ENCODE peak calls at places on chromosomes 13 and 19, in six cellular contexts. One of them, this sample, is unnamed.

GRCh38 chr13:40318366-40318765 is 348.1 kb downstream of the FOXO1 start:
- DNase-seq in neural crest cell: no peak
- DNase-seq in retinal pigment epithelial cell: peak
- DNase-seq in AG10803: no peak
- DNase-seq in cardiac muscle cell: peak
- DNase-seq in ovary: peak
- DNase-seq in this sample: no peak

GRCh38 chr19:47486900-47487299 is 2.9 kb upstream of the KPTN start:
- DNase-seq in AG10803: no peak
- DNase-seq in retinal pigment epithelial cell: no peak
- DNase-seq in neural crest cell: no peak
- DNase-seq in cardiac muscle cell: no peak
- DNase-seq in ovary: no peak
- DNase-seq in this sample: no peak

GRCh38 chr19:47545061-47545948 is 27.6 kb downstream of the ZNF541 start:
- DNase-seq in cardiac muscle cell: no peak
- DNase-seq in retinal pigment epithelial cell: no peak
- DNase-seq in ovary: no peak
- DNase-seq in neural crest cell: no peak
- DNase-seq in AG10803: no peak
- DNase-seq in this sample: no peak

GRCh38 chr19:35241417-35241816 is 7.4 kb upstream of the LSR start:
- DNase-seq in AG10803: no peak
- DNase-seq in retinal pigment epithelial cell: no peak
- DNase-seq in cardiac muscle cell: no peak
- DNase-seq in neural crest cell: no peak
- DNase-seq in ovary: no peak
- DNase-seq in this sample: no peak

GRCh38 chr19:51440846-51441409 is 17.3 kb downstream of the SIGLEC8 start:
- DNase-seq in cardiac muscle cell: no peak
- DNase-seq in ovary: no peak
- DNase-seq in neural crest cell: no peak
- DNase-seq in retinal pigment epithelial cell: no peak
- DNase-seq in AG10803: no peak
- DNase-seq in this sample: no peak

GRCh38 chr13:29438772-29439171 is 156.7 kb downstream of the SLC7A1 start:
- DNase-seq in neural crest cell: no peak
- DNase-seq in AG10803: no peak
- DNase-seq in cardiac muscle cell: peak
- DNase-seq in ovary: peak
- DNase-seq in retinal pigment epithelial cell: no peak
- DNase-seq in this sample: no peak

GRCh38 chr13:106331116-106331515 is 204.3 kb downstream of the EFNB2 start:
- DNase-seq in AG10803: no peak
- DNase-seq in cardiac muscle cell: no peak
- DNase-seq in retinal pigment epithelial cell: no peak
- DNase-seq in ovary: no peak
- DNase-seq in neural crest cell: no peak
- DNase-seq in this sample: no peak

GRCh38 chr13:112696001-112696868 is 6.4 kb downstream of the ATP11A start:
- DNase-seq in neural crest cell: no peak
- DNase-seq in cardiac muscle cell: no peak
- DNase-seq in AG10803: no peak
- DNase-seq in retinal pigment epithelial cell: no peak
- DNase-seq in ovary: no peak
- DNase-seq in this sample: no peak

GRCh38 chr19:18006895-18007604 is 920 bp upstream of the ARRDC2 start:
- DNase-seq in ovary: peak
- DNase-seq in AG10803: peak
- DNase-seq in retinal pigment epithelial cell: no peak
- DNase-seq in cardiac muscle cell: peak
- DNase-seq in neural crest cell: peak
- DNase-seq in this sample: peak

GRCh38 chr13:44667950-44668349 is 91.8 kb upstream of the TSC22D1 start:
- DNase-seq in ovary: no peak
- DNase-seq in neural crest cell: no peak
- DNase-seq in cardiac muscle cell: no peak
- DNase-seq in retinal pigment epithelial cell: peak
- DNase-seq in AG10803: peak
- DNase-seq in this sample: peak

GRCh38 chr13:112704634-112705145 is 14.9 kb downstream of the ATP11A start:
- DNase-seq in ovary: no peak
- DNase-seq in retinal pigment epithelial cell: no peak
- DNase-seq in cardiac muscle cell: no peak
- DNase-seq in AG10803: no peak
- DNase-seq in neural crest cell: no peak
- DNase-seq in this sample: no peak

GRCh38 chr19:45079911-45080469 is 930 bp downstream of the GEMIN7 start:
- DNase-seq in cardiac muscle cell: peak
- DNase-seq in AG10803: no peak
- DNase-seq in neural crest cell: no peak
- DNase-seq in ovary: no peak
- DNase-seq in retinal pigment epithelial cell: no peak
- DNase-seq in this sample: no peak

GRCh38 chr13:60727140-60727539 is 330.1 kb downstream of the TDRD3 start:
- DNase-seq in ovary: no peak
- DNase-seq in AG10803: no peak
- DNase-seq in retinal pigment epithelial cell: no peak
- DNase-seq in neural crest cell: no peak
- DNase-seq in cardiac muscle cell: peak
- DNase-seq in this sample: no peak

GRCh38 chr13:33743438-33744368 is 74.2 kb upstream of the RFC3 start:
- DNase-seq in neural crest cell: no peak
- DNase-seq in ovary: no peak
- DNase-seq in cardiac muscle cell: no peak
- DNase-seq in retinal pigment epithelial cell: no peak
- DNase-seq in AG10803: no peak
- DNase-seq in this sample: no peak

GRCh38 chr13:98507060-98507797 is 69.7 kb downstream of the STK24 start:
- DNase-seq in cardiac muscle cell: peak
- DNase-seq in ovary: peak
- DNase-seq in neural crest cell: no peak
- DNase-seq in AG10803: peak
- DNase-seq in retinal pigment epithelial cell: peak
- DNase-seq in this sample: no peak

GRCh38 chr13:113746143-113746525 is 12.9 kb upstream of the TMEM255B start:
- DNase-seq in neural crest cell: no peak
- DNase-seq in retinal pigment epithelial cell: no peak
- DNase-seq in AG10803: no peak
- DNase-seq in ovary: no peak
- DNase-seq in cardiac muscle cell: peak
- DNase-seq in this sample: no peak

GRCh38 chr13:98405107-98405571 is 171.8 kb downstream of the STK24 start:
- DNase-seq in neural crest cell: peak
- DNase-seq in AG10803: peak
- DNase-seq in cardiac muscle cell: peak
- DNase-seq in ovary: no peak
- DNase-seq in retinal pigment epithelial cell: no peak
- DNase-seq in this sample: no peak

GRCh38 chr13:88751994-88752393 is 1080.8 kb downstream of the SLITRK5 start:
- DNase-seq in cardiac muscle cell: no peak
- DNase-seq in neural crest cell: no peak
- DNase-seq in retinal pigment epithelial cell: peak
- DNase-seq in ovary: no peak
- DNase-seq in AG10803: no peak
- DNase-seq in this sample: no peak

GRCh38 chr19:54271106-54271505 is 9.8 kb downstream of the LILRB2 start:
- DNase-seq in cardiac muscle cell: no peak
- DNase-seq in ovary: no peak
- DNase-seq in neural crest cell: no peak
- DNase-seq in retinal pigment epithelial cell: no peak
- DNase-seq in AG10803: no peak
- DNase-seq in this sample: no peak

GRCh38 chr19:32977269-32977668 is 5.2 kb downstream of the FAAP24 start:
- DNase-seq in retinal pigment epithelial cell: no peak
- DNase-seq in ovary: no peak
- DNase-seq in neural crest cell: no peak
- DNase-seq in AG10803: no peak
- DNase-seq in cardiac muscle cell: no peak
- DNase-seq in this sample: no peak

GRCh38 chr13:45092668-45093067 is 27.6 kb upstream of the GTF2F2 start:
- DNase-seq in cardiac muscle cell: no peak
- DNase-seq in AG10803: peak
- DNase-seq in retinal pigment epithelial cell: no peak
- DNase-seq in ovary: no peak
- DNase-seq in neural crest cell: no peak
- DNase-seq in this sample: no peak

GRCh38 chr13:112525306-112525945 is 62.5 kb downstream of the TUBGCP3 start:
- DNase-seq in neural crest cell: no peak
- DNase-seq in ovary: no peak
- DNase-seq in AG10803: no peak
- DNase-seq in cardiac muscle cell: no peak
- DNase-seq in retinal pigment epithelial cell: no peak
- DNase-seq in this sample: no peak

GRCh38 chr13:57630661-57631606 is 610 bp upstream of the PCDH17 start:
- DNase-seq in retinal pigment epithelial cell: no peak
- DNase-seq in neural crest cell: peak
- DNase-seq in cardiac muscle cell: peak
- DNase-seq in AG10803: no peak
- DNase-seq in ovary: no peak
- DNase-seq in this sample: peak

GRCh38 chr19:31312004-31312403 is 37.2 kb downstream of the TSHZ3 start:
- DNase-seq in AG10803: peak
- DNase-seq in retinal pigment epithelial cell: no peak
- DNase-seq in cardiac muscle cell: no peak
- DNase-seq in ovary: no peak
- DNase-seq in neural crest cell: no peak
- DNase-seq in this sample: no peak
- TF ChIP-seq CTCF in AG10803: no peak
- TF ChIP-seq CTCF in retinal pigment epithelial cell: no peak
- TF ChIP-seq CTCF in cardiac muscle cell: no peak
- TF ChIP-seq CTCF in ovary: no peak
- TF ChIP-seq CTCF in neural crest cell: no peak
- TF ChIP-seq CTCF in this sample: no peak

GRCh38 chr19:2253106-2254051 is 2.8 kb downstream of the JSRP1 start:
- DNase-seq in retinal pigment epithelial cell: no peak
- DNase-seq in neural crest cell: peak
- DNase-seq in cardiac muscle cell: peak
- DNase-seq in AG10803: no peak
- DNase-seq in ovary: no peak
- DNase-seq in this sample: peak

GRCh38 chr19:2255112-2255845 is 938 bp downstream of the JSRP1 start:
- DNase-seq in cardiac muscle cell: no peak
- DNase-seq in ovary: no peak
- DNase-seq in retinal pigment epithelial cell: no peak
- DNase-seq in neural crest cell: no peak
- DNase-seq in AG10803: no peak
- DNase-seq in this sample: no peak

GRCh38 chr19:2254052-2254872 is 2.0 kb downstream of the JSRP1 start:
- DNase-seq in neural crest cell: peak
- DNase-seq in cardiac muscle cell: peak
- DNase-seq in retinal pigment epithelial cell: no peak
- DNase-seq in AG10803: no peak
- DNase-seq in ovary: peak
- DNase-seq in this sample: no peak

GRCh38 chr19:2259331-2259730 is 3.1 kb upstream of the JSRP1 start:
- DNase-seq in retinal pigment epithelial cell: no peak
- DNase-seq in neural crest cell: no peak
- DNase-seq in cardiac muscle cell: no peak
- DNase-seq in AG10803: no peak
- DNase-seq in ovary: no peak
- DNase-seq in this sample: no peak

GRCh38 chr19:2255982-2256685 is at the start of gene JSRP1:
- DNase-seq in neural crest cell: no peak
- DNase-seq in cardiac muscle cell: no peak
- DNase-seq in retinal pigment epithelial cell: no peak
- DNase-seq in ovary: no peak
- DNase-seq in AG10803: no peak
- DNase-seq in this sample: no peak
- TF ChIP-seq CTCF in neural crest cell: no peak
- TF ChIP-seq CTCF in cardiac muscle cell: no peak
- TF ChIP-seq CTCF in retinal pigment epithelial cell: no peak
- TF ChIP-seq CTCF in ovary: no peak
- TF ChIP-seq CTCF in AG10803: no peak
- TF ChIP-seq CTCF in this sample: no peak

GRCh38 chr13:23510544-23510916 is 59.7 kb upstream of the TNFRSF19 start:
- DNase-seq in ovary: no peak
- DNase-seq in cardiac muscle cell: no peak
- DNase-seq in retinal pigment epithelial cell: no peak
- DNase-seq in AG10803: peak
- DNase-seq in neural crest cell: no peak
- DNase-seq in this sample: no peak

GRCh38 chr13:23512762-23513395 is 57.3 kb upstream of the TNFRSF19 start:
- DNase-seq in retinal pigment epithelial cell: no peak
- DNase-seq in cardiac muscle cell: no peak
- DNase-seq in neural crest cell: no peak
- DNase-seq in AG10803: no peak
- DNase-seq in ovary: no peak
- DNase-seq in this sample: no peak

GRCh38 chr13:23509781-23510543 is 60.2 kb upstream of the TNFRSF19 start:
- DNase-seq in neural crest cell: no peak
- DNase-seq in AG10803: peak
- DNase-seq in ovary: no peak
- DNase-seq in cardiac muscle cell: peak
- DNase-seq in retinal pigment epithelial cell: peak
- DNase-seq in this sample: no peak

GRCh38 chr13:23513460-23513859 is 56.8 kb upstream of the TNFRSF19 start:
- DNase-seq in ovary: no peak
- DNase-seq in neural crest cell: no peak
- DNase-seq in cardiac muscle cell: no peak
- DNase-seq in retinal pigment epithelial cell: no peak
- DNase-seq in AG10803: no peak
- DNase-seq in this sample: no peak

GRCh38 chr13:23510979-23511735 is 59.1 kb upstream of the TNFRSF19 start:
- DNase-seq in ovary: no peak
- DNase-seq in AG10803: no peak
- DNase-seq in cardiac muscle cell: peak
- DNase-seq in neural crest cell: no peak
- DNase-seq in retinal pigment epithelial cell: no peak
- DNase-seq in this sample: peak
- TF ChIP-seq CTCF in ovary: no peak
- TF ChIP-seq CTCF in AG10803: peak
- TF ChIP-seq CTCF in cardiac muscle cell: peak
- TF ChIP-seq CTCF in neural crest cell: peak
- TF ChIP-seq CTCF in retinal pigment epithelial cell: peak
- TF ChIP-seq CTCF in this sample: peak

DNA sequence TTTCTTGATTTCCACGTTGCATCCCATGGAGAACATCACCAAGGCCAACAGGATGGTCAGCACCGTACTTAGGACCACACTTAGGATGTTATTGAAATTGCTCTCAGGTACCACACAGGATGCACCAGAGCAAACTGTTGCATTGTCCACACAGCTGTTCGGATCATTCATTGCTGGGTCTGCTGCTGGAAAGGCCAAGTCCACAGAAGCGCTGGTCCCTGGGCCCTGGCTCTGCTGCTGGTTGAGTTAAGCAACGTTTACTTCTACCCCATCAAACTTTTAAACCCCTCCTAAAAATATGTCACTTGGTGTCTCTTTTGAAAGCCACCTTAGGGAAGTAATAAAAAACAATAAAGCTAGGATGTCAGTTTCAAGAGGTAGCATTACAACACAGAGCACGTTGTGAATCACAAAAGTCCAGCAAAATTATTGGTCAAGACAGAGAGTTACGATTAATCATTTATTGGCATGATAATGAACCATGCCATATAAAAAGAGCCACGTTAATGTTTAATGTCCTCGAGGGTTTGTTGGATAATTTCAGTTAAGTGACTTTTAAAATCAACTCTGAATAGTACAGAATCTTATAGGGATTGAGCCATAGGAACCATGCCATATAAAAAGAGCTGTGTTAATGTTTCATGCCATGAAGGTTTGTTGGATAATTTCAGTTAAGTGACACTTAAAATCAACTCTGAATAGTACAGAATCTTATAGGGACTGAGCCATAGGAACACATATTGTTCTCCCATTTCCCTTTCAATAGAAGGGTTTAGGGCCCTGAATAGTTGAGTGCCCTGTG is at the start of gene SLC10A2:
- DNase-seq in retinal pigment epithelial cell: no peak
- DNase-seq in neural crest cell: no peak
- DNase-seq in ovary: no peak
- DNase-seq in cardiac muscle cell: no peak
- DNase-seq in AG10803: no peak
- DNase-seq in this sample: no peak
- TF ChIP-seq CTCF in retinal pigment epithelial cell: no peak
- TF ChIP-seq CTCF in neural crest cell: no peak
- TF ChIP-seq CTCF in ovary: no peak
- TF ChIP-seq CTCF in cardiac muscle cell: no peak
- TF ChIP-seq CTCF in AG10803: no peak
- TF ChIP-seq CTCF in this sample: no peak